ENCODE peak calls at places on chromosomes 3 and 15, in eight cellular contexts. E is Ammon's horn; J is pons; G is lower leg skin; Z is LoVo; X is NCI-H748 treated with DMSO at 0.1 percent for 48 hours; V is activated naive CD4-positive, alpha-beta T cell treated with anti-CD3 and anti-CD28 coated beads, Interleukin-2, amount 10 ng/mL, durations not matched to agents 7 days and 5 days; R is NCI-H446 treated with DMSO at 0.1 percent for 48 hours. W is an unnamed sample.

GRCh38 chr15:88309363-88309762 is 52.8 kb upstream of the NTRK3 start:
- DNase-seq in V (no peak), R (no peak), G (no peak), J (no peak), E (no peak), Z (no peak), X (no peak), W (no peak)

GRCh38 chr15:45534821-45535220 is 12.3 kb upstream of the SLC30A4 start:
- DNase-seq in X (no peak), R (no peak), J (peak; percentile 94), E (peak; percentile 45), G (no peak), V (no peak), Z (no peak), W (no peak)

GRCh38 chr15:75578206-75578947 is 738 bp downstream of the PTPN9 start:
- DNase-seq in E (no peak), X (no peak), V (peak; percentile 44), G (no peak), R (no peak), Z (peak; percentile 39), J (no peak), W (peak; percentile 41)

GRCh38 chr15:101650145-101650544 is 2.0 kb downstream of the TM2D3 start:
- DNase-seq in V (no peak), R (no peak), E (no peak), Z (no peak), G (no peak), X (no peak), J (no peak), W (no peak)

GRCh38 chr3:10875914-10876313 is 59.9 kb downstream of the SLC6A11 start:
- DNase-seq in R (no peak), V (no peak), E (no peak), J (no peak), X (no peak), G (no peak), Z (no peak), W (no peak)

GRCh38 chr3:33141006-33141405 is 27.2 kb downstream of the CRTAP start:
- DNase-seq in J (no peak), Z (no peak), G (no peak), R (no peak), E (no peak), V (no peak), X (no peak), W (no peak)

GRCh38 chr3:187811580-187812250 is 66.4 kb upstream of the BCL6 start:
- DNase-seq in G (no peak), R (peak; percentile 29), V (no peak), Z (no peak), X (no peak), J (no peak), E (no peak), W (no peak)

GRCh38 chr3:116739678-116740077 is 30.1 kb downstream of the TUSC7 start:
- DNase-seq in E (no peak), J (no peak), Z (no peak), R (no peak), V (no peak), X (no peak), G (no peak), W (no peak)

GRCh38 chr3:50525191-50525590 is 21.8 kb upstream of the CACNA2D2 start:
- DNase-seq in J (no peak), G (no peak), Z (no peak), X (no peak), R (no peak), E (peak; percentile 35), V (no peak), W (no peak)

GRCh38 chr3:67389176-67389575 is 265.2 kb downstream of the SUCLG2 start:
- DNase-seq in R (no peak), V (no peak), Z (no peak), J (no peak), X (no peak), E (no peak), G (no peak), W (peak; percentile 14)

GRCh38 chr15:99925661-99926461 is 192.6 kb upstream of the LYSMD4 start:
- DNase-seq in G (peak; percentile 62), V (peak; percentile 88), E (peak; percentile 54), Z (peak; percentile 46), J (peak; percentile 36), R (no peak), X (no peak), W (no peak)

GRCh38 chr3:127728417-127728816 is 55.7 kb downstream of the ABTB1 start:
- DNase-seq in X (no peak), V (no peak), R (peak; percentile 35), J (no peak), E (no peak), G (no peak), Z (no peak), W (no peak)

GRCh38 chr3:23240386-23240785 is 37.3 kb downstream of the UBE2E2 start:
- DNase-seq in R (no peak), J (peak; percentile 50), G (no peak), E (no peak), V (no peak), X (no peak), Z (no peak), W (no peak)

GRCh38 chr3:123837858-123838257 is 46.3 kb downstream of the MYLK start:
- DNase-seq in J (no peak), E (no peak), R (no peak), V (no peak), Z (no peak), X (no peak), G (no peak), W (no peak)

GRCh38 chr3:16474304-16474703 is 39.2 kb downstream of the RFTN1 start:
- DNase-seq in V (no peak), R (no peak), G (no peak), E (no peak), Z (no peak), J (no peak), X (peak; percentile 11), W (no peak)

GRCh38 chr3:113685124-113685523 is 11.3 kb downstream of the USF3 start:
- DNase-seq in J (no peak), G (no peak), V (no peak), Z (no peak), X (no peak), R (no peak), E (no peak), W (no peak)

GRCh38 chr15:67145710-67146109 is 80.3 kb downstream of the SMAD3 start:
- DNase-seq in G (no peak), E (no peak), X (no peak), Z (no peak), J (no peak), R (no peak), V (no peak), W (no peak)

GRCh38 chr3:16171009-16171408 is 3.5 kb upstream of the GALNT15 start:
- DNase-seq in X (no peak), R (no peak), E (no peak), G (no peak), Z (no peak), J (no peak), V (no peak), W (no peak)

GRCh38 chr3:70973558-70973957 is 610.0 kb downstream of the FOXP1 start:
- DNase-seq in V (no peak), E (no peak), X (no peak), R (no peak), G (no peak), Z (no peak), J (no peak), W (no peak)

GRCh38 chr3:22729981-22730380 is 473.1 kb upstream of the UBE2E2 start:
- DNase-seq in Z (no peak), V (no peak), R (no peak), G (no peak), J (no peak), X (no peak), E (no peak), W (no peak)

GRCh38 chr3:114128826-114129225 is 50.0 kb downstream of the DRD3 start:
- DNase-seq in R (no peak), J (no peak), Z (no peak), X (no peak), E (no peak), G (no peak), V (no peak), W (no peak)

GRCh38 chr3:277873-278272 is 81.3 kb downstream of the CHL1 start:
- DNase-seq in X (no peak), R (no peak), V (no peak), G (no peak), Z (no peak), E (peak; percentile 51), J (peak; percentile 49), W (no peak)

GRCh38 chr3:163508212-163508611 is 1570.1 kb downstream of the SI start:
- DNase-seq in G (no peak), Z (no peak), J (no peak), V (no peak), X (no peak), E (no peak), R (no peak), W (no peak)

GRCh38 chr15:68524753-68525584 is 53.8 kb upstream of the CORO2B start:
- DNase-seq in X (no peak), E (no peak), J (no peak), R (no peak), Z (no peak), G (no peak), V (no peak), W (no peak)

GRCh38 chr3:154022603-154023002 is 98.6 kb upstream of the ARHGEF26 start:
- DNase-seq in G (no peak), V (no peak), Z (no peak), J (peak; percentile 89), R (no peak), X (no peak), E (peak; percentile 8), W (no peak)

GRCh38 chr15:70447927-70448698 is 315.2 kb downstream of the UACA start:
- DNase-seq in Z (no peak), J (no peak), V (peak; percentile 70), G (no peak), X (no peak), R (no peak), E (peak; percentile 36), W (no peak)

GRCh38 chr3:194312743-194313281 is 38.3 kb downstream of the CPN2 start:
- DNase-seq in J (no peak), Z (no peak), V (peak; percentile 19), G (peak; percentile 77), E (no peak), R (peak; percentile 91), X (no peak), W (no peak)

GRCh38 chr3:174776123-174776522 is 83.0 kb upstream of the NAALADL2 start:
- DNase-seq in J (no peak), R (no peak), X (no peak), E (no peak), V (no peak), G (no peak), Z (no peak), W (no peak)

GRCh38 chr3:185082829-185083228 is 70.0 kb downstream of the C3orf70 start:
- DNase-seq in J (no peak), G (no peak), R (no peak), X (no peak), Z (no peak), V (no peak), E (no peak), W (no peak)